ENCODE peak calls at places on chromosome 17, in six cellular contexts. U is left lung; E is colonic mucosa; A is CD8-positive, alpha-beta memory T cell; N is left ventricle myocardium inferior; W is heart left ventricle. L is an unnamed sample. For H3K36me3, the result is how much of the 10 kb centered on the place peaks cover.

GRCh38 chr17:2259769-2260536 is 43.6 kb downstream of the SMG6 start:
- DNase-seq in U (no peak), N (no peak), A (peak), W (no peak), E (no peak), L (no peak)

GRCh38 chr17:13154403-13154802 is 136.6 kb upstream of the ELAC2 start:
- DNase-seq in E (no peak), W (no peak), A (no peak), N (no peak), U (no peak), L (no peak)

GRCh38 chr17:68457539-68458259 is 403 bp upstream of the WIPI1 start:
- DNase-seq in E (peak), U (peak), A (peak), W (peak), N (peak), L (peak)

GRCh38 chr17:69336996-69337395 is 10.1 kb upstream of the ABCA5 start:
- DNase-seq in U (no peak), A (no peak), W (no peak), N (no peak), E (no peak), L (no peak)

GRCh38 chr17:19485800-19486340 is 47.8 kb upstream of the SLC47A1 start:
- DNase-seq in U (no peak), E (no peak), W (no peak), A (no peak), N (no peak), L (no peak)

GRCh38 chr17:45228985-45229517 is 7.4 kb downstream of the FMNL1 start:
- DNase-seq in E (peak), W (peak), N (peak), U (peak), A (peak), L (peak)

GRCh38 chr17:386145-386876 is 33.7 kb upstream of the RPH3AL start:
- DNase-seq in W (peak), U (peak), A (peak), N (peak), E (peak), L (peak)

GRCh38 chr17:74408830-74409229 is 23.1 kb upstream of the GPRC5C start:
- DNase-seq in A (no peak), N (no peak), W (no peak), E (no peak), U (no peak), L (no peak)

GRCh38 chr17:50264263-50265113 is 9.8 kb upstream of the TMEM92 start:
- DNase-seq in E (peak), U (no peak), N (no peak), W (no peak), A (no peak), L (no peak)

GRCh38 chr17:45923511-45924268 is 29.3 kb downstream of the MAPT start:
- DNase-seq in U (no peak), A (no peak), W (no peak), N (no peak), E (no peak), L (no peak)

GRCh38 chr17:19940722-19941464 is 36.7 kb downstream of the AKAP10 start:
- DNase-seq in E (no peak), U (no peak), W (no peak), N (no peak), A (no peak), L (no peak)

GRCh38 chr17:48236681-48237134 is 129.1 kb downstream of the SNX11 start:
- DNase-seq in A (no peak), W (no peak), N (no peak), U (no peak), E (no peak), L (no peak)

DNA sequence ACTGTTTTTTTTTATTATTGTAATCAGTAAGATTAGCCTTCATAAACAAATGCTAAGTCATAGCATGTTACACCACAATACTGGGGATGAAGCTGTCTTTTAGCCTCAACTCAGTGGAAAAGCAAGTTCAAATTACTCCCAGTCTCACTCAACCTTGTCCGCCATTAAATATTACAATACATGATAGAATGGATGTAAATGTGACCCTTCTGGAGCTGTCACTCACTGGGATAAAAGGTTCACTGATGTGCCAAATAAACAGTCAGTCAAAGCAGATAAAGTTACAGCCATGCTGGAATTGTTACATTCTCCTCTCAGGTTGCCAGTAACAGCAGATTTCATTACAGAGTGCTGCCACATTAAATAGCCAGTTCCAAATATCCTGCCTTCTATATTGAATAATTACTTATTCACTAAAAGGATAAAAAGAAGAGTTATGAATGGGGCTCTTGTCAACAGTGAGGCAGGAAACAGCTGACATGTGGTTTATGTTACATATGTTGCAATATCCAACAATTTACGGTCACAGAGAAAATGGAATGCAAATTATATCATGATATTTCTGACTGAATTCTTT is 53.4 kb downstream of the BRIP1 start:
- DNase-seq in E (no peak), A (no peak), N (no peak), W (no peak), U (no peak), L (no peak)
- H3K36me3 ChIP-seq in E (under half), A (under half), N (under half), W (under half), U (under half), L (under half)

DNA sequence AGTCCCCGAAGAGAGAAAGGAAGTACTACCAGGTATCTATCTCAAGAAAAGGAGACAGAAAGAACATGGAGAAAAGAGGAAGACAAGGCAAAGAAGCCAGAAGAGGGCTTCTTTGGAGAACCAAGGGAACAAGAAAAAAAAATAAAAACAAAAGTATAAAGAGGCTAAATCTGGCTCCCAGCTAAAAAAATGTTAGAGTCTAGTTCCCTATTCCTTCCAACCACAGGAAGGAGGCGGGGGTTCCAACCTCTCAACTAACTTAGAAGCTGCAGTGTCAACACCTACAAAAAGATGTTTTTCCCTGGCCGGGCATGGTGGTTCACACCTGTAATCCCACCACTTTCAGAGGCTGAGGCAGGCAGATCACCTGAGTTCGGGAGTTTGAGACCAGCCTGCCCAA is 13.4 kb downstream of the UTP6 start:
- DNase-seq in E (no peak), A (no peak), W (peak), N (no peak), U (no peak), L (no peak)
- H3K36me3 ChIP-seq in E (under half), A (under half), W (under half), N (half or more), U (half or more), L (under half)

GRCh38 chr17:37162800-37163199 is 213.0 kb upstream of the C17orf78 start:
- DNase-seq in N (no peak), W (no peak), A (no peak), U (no peak), E (no peak), L (no peak)

GRCh38 chr17:37158290-37158689 is 209.5 kb downstream of the AATF start:
- DNase-seq in U (no peak), W (no peak), A (no peak), E (no peak), N (no peak), L (no peak)

DNA sequence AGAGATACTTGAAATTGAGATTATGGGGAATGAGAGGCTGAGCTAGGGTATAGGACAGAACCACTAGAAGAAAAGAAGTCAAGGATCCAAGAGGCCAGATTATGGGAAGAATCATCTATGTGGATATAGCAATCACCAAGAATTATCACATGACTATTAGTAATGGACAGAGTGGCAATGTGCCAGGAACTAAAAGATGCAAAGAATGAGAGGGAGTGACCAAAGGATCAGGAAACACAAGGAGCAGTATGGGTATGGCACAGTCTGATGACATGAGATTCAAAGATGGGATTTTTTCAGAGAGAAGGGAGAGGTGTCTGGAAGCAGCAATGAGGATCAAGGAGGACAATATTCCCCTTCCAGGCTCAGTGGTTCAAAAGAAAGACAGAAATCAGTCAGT is 212.2 kb downstream of the AATF start:
- DNase-seq in A (no peak), W (no peak), N (no peak), E (no peak), U (no peak), L (no peak)
- H3K36me3 ChIP-seq in A (under half), W (under half), N (under half), E (under half), U (under half), L (under half)

DNA sequence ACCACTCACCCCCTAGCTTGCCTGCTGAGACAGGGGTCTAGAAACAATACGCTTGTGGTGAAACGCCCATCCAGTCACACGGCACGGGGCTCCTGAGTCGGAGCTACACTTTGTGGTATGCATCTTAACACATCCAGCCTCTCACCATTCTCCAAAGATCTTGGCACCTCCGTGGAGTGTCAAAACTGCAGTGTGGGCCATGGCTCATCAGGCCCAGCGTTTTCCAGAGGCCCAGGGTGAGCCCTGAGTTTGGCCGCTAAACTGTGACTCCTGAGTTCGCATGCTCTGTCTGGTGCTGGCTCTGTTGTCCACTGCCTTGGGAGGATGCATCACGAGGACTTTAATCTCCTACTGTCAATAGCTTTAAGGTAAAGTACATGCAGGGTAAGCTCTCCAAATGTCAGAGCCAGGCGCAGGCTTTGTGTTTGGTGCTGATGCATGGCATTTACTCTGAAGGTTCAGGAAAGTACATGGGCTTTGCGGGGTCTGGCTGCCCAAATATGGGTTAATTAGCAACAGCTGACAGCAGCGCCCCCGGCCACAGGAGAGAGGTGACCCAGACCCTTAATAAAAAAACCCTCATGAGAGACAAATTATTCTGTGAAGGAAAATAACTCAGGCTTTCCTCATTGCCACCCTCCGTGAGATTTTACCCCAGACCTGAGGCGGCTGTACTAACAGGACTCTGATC is 118.4 kb downstream of the CCDC182 start:
- DNase-seq in N (no peak), A (no peak), E (no peak), U (peak), W (no peak), L (no peak)
- H3K36me3 ChIP-seq in N (under half), A (under half), E (under half), U (under half), W (under half), L (under half)

L was measured in pancreas.